ENCODE peak calls at places on chromosome 1, in four cellular contexts. One of them, this sample, is unnamed.

GRCh38 chr1:154445040-154445472 is 39.9 kb downstream of the IL6R start:
- DNase-seq in PC-9: no peak
- DNase-seq in cardiac muscle cell: no peak
- DNase-seq in heart right ventricle: no peak
- DNase-seq in this sample: no peak

GRCh38 chr1:97849350-97850339 is 71.2 kb downstream of the DPYD start:
- DNase-seq in PC-9: peak
- DNase-seq in cardiac muscle cell: peak
- DNase-seq in heart right ventricle: no peak
- DNase-seq in this sample: no peak

GRCh38 chr1:211886551-211886950 is 56.0 kb upstream of the LPGAT1 start:
- DNase-seq in PC-9: no peak
- DNase-seq in cardiac muscle cell: no peak
- DNase-seq in heart right ventricle: no peak
- DNase-seq in this sample: no peak

GRCh38 chr1:154446292-154446691 is 41.1 kb downstream of the IL6R start:
- DNase-seq in PC-9: no peak
- DNase-seq in cardiac muscle cell: peak
- DNase-seq in heart right ventricle: no peak
- DNase-seq in this sample: no peak

GRCh38 chr1:213783898-213784297 is 203.9 kb upstream of the PROX1 start:
- DNase-seq in PC-9: no peak
- DNase-seq in cardiac muscle cell: no peak
- DNase-seq in heart right ventricle: no peak
- DNase-seq in this sample: no peak

GRCh38 chr1:30197959-30198760 is 525.2 kb downstream of the MATN1 start:
- DNase-seq in PC-9: no peak
- DNase-seq in cardiac muscle cell: no peak
- DNase-seq in heart right ventricle: no peak
- DNase-seq in this sample: no peak

GRCh38 chr1:182662121-182662890 is 22.1 kb downstream of the RGS8 start:
- DNase-seq in PC-9: no peak
- DNase-seq in cardiac muscle cell: no peak
- DNase-seq in heart right ventricle: no peak
- DNase-seq in this sample: no peak

GRCh38 chr1:183027791-183028190 is 4.6 kb downstream of the LAMC1 start:
- DNase-seq in PC-9: no peak
- DNase-seq in cardiac muscle cell: no peak
- DNase-seq in heart right ventricle: no peak
- DNase-seq in this sample: no peak

GRCh38 chr1:110337704-110338199 is 1.4 kb upstream of the RBM15 start:
- DNase-seq in PC-9: peak
- DNase-seq in cardiac muscle cell: no peak
- DNase-seq in heart right ventricle: peak
- DNase-seq in this sample: peak

GRCh38 chr1:218209351-218209861 is 75.7 kb upstream of the RRP15 start:
- DNase-seq in PC-9: peak
- DNase-seq in cardiac muscle cell: peak
- DNase-seq in heart right ventricle: no peak
- DNase-seq in this sample: no peak

GRCh38 chr1:203287109-203287893 is 18.0 kb upstream of the BTG2 start:
- DNase-seq in PC-9: no peak
- DNase-seq in cardiac muscle cell: peak
- DNase-seq in heart right ventricle: peak
- DNase-seq in this sample: peak

GRCh38 chr1:184859381-184860105 is 104.9 kb upstream of the EDEM3 start:
- DNase-seq in PC-9: no peak
- DNase-seq in cardiac muscle cell: no peak
- DNase-seq in heart right ventricle: no peak
- DNase-seq in this sample: no peak

GRCh38 chr1:26994772-26995625 is 1.5 kb downstream of the TRNP1 start:
- DNase-seq in PC-9: no peak
- DNase-seq in cardiac muscle cell: no peak
- DNase-seq in heart right ventricle: no peak
- DNase-seq in this sample: no peak

GRCh38 chr1:215226755-215227154 is 144.2 kb downstream of the KCNK2 start:
- DNase-seq in PC-9: no peak
- DNase-seq in cardiac muscle cell: no peak
- DNase-seq in heart right ventricle: no peak
- DNase-seq in this sample: no peak

GRCh38 chr1:164660415-164661174 is 101.6 kb downstream of the PBX1 start:
- DNase-seq in PC-9: no peak
- DNase-seq in cardiac muscle cell: peak
- DNase-seq in heart right ventricle: no peak
- DNase-seq in this sample: no peak

GRCh38 chr1:51969038-51969705 is 21.3 kb downstream of the RAB3B start:
- DNase-seq in PC-9: no peak
- DNase-seq in cardiac muscle cell: peak
- DNase-seq in heart right ventricle: no peak
- DNase-seq in this sample: no peak

GRCh38 chr1:87051965-87052364 is 137.5 kb downstream of the HS2ST1 start:
- DNase-seq in PC-9: no peak
- DNase-seq in cardiac muscle cell: no peak
- DNase-seq in heart right ventricle: no peak
- DNase-seq in this sample: no peak
- TF ChIP-seq CTCF in PC-9: no peak
- TF ChIP-seq CTCF in cardiac muscle cell: no peak
- TF ChIP-seq CTCF in heart right ventricle: no peak
- TF ChIP-seq CTCF in this sample: no peak

DNA sequence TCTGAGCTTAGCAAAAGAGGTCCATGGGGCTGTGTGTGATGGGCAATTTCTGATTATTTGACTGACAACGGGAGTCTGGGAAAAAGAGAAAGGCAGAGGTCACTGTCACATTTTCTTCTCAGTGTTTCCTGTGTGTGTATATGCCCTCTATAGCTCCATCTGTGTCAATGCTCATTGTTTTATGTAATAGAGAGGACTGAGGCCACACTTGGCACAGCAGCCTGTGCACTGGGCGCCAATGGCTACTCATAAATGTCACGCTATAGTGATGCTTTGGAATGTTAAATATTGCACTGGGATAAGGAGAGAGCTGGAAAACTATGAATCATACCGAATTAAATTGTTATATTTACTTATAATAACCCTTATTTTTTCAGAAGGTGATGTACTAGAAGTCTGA is 365.4 kb downstream of the NEGR1 start:
- DNase-seq in PC-9: no peak
- DNase-seq in cardiac muscle cell: no peak
- DNase-seq in heart right ventricle: no peak
- DNase-seq in this sample: no peak
- TF ChIP-seq CTCF in PC-9: no peak
- TF ChIP-seq CTCF in cardiac muscle cell: no peak
- TF ChIP-seq CTCF in heart right ventricle: no peak
- TF ChIP-seq CTCF in this sample: no peak

GRCh38 chr1:83545450-83545849 is 453.5 kb downstream of the TTLL7 start:
- DNase-seq in PC-9: no peak
- DNase-seq in cardiac muscle cell: no peak
- DNase-seq in heart right ventricle: no peak
- DNase-seq in this sample: no peak
- TF ChIP-seq CTCF in PC-9: peak
- TF ChIP-seq CTCF in cardiac muscle cell: no peak
- TF ChIP-seq CTCF in heart right ventricle: no peak
- TF ChIP-seq CTCF in this sample: no peak

GRCh38 chr1:41025979-41026819 is 4.7 kb upstream of the SLFNL1 start:
- DNase-seq in PC-9: no peak
- DNase-seq in cardiac muscle cell: no peak
- DNase-seq in heart right ventricle: no peak
- DNase-seq in this sample: peak

GRCh38 chr1:41024953-41025352 is 3.4 kb upstream of the SLFNL1 start:
- DNase-seq in PC-9: no peak
- DNase-seq in cardiac muscle cell: no peak
- DNase-seq in heart right ventricle: no peak
- DNase-seq in this sample: no peak

GRCh38 chr1:41021526-41022308 is at the start of gene SLFNL1:
- DNase-seq in PC-9: no peak
- DNase-seq in cardiac muscle cell: peak
- DNase-seq in heart right ventricle: peak
- DNase-seq in this sample: no peak

GRCh38 chr1:41022424-41022823 is 899 bp upstream of the SLFNL1 start:
- DNase-seq in PC-9: no peak
- DNase-seq in cardiac muscle cell: no peak
- DNase-seq in heart right ventricle: no peak
- DNase-seq in this sample: no peak

DNA sequence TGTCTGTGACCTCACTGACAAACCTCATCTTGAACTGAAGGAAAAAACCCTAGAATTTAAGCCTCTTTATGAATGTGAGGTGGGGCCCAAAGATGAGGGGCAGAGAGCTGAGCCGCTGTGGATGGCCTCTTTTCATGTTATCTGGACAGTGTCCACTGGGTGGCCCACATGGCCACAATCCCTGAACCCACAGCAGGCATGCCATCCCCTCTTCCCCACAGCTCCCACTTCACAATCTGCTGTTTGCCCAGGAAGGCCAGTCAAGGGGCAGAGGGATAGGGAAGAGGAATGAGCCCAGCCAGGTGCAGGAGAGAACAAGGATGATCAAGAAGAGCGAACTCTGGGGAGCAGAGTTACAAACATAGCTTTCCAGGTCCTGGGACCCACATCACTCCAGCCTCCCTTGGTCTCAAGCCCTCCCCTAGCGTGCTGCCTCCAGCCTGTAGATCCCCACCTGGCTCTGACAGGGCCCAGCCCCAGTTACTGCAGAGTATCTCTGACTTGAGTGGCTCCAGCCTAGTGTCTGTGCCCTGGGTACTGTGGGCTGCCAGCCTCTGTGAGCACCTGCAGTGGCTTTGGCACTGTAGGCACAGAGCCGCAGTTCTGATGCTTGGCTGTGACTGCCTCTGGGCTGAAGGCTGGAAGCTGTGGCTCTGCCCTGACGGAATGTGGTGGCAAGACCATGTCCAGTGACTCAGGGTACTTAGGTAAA is 1.9 kb upstream of the SLFNL1 start:
- DNase-seq in PC-9: no peak
- DNase-seq in cardiac muscle cell: peak
- DNase-seq in heart right ventricle: no peak
- DNase-seq in this sample: no peak
- TF ChIP-seq CTCF in PC-9: peak
- TF ChIP-seq CTCF in cardiac muscle cell: peak
- TF ChIP-seq CTCF in heart right ventricle: no peak
- TF ChIP-seq CTCF in this sample: no peak

GRCh38 chr1:173014145-173014544 is 36.6 kb downstream of the TNFSF18 start:
- DNase-seq in PC-9: no peak
- DNase-seq in cardiac muscle cell: no peak
- DNase-seq in heart right ventricle: no peak
- DNase-seq in this sample: no peak
- TF ChIP-seq CTCF in PC-9: no peak
- TF ChIP-seq CTCF in cardiac muscle cell: no peak
- TF ChIP-seq CTCF in heart right ventricle: no peak
- TF ChIP-seq CTCF in this sample: no peak

GRCh38 chr1:38360807-38361206 is 314.2 kb upstream of the POU3F1 start:
- DNase-seq in PC-9: no peak
- DNase-seq in cardiac muscle cell: no peak
- DNase-seq in heart right ventricle: no peak
- DNase-seq in this sample: no peak
- TF ChIP-seq CTCF in PC-9: no peak
- TF ChIP-seq CTCF in cardiac muscle cell: no peak
- TF ChIP-seq CTCF in heart right ventricle: no peak
- TF ChIP-seq CTCF in this sample: no peak

GRCh38 chr1:16978139-16978538 is 2.3 kb downstream of the MFAP2 start:
- DNase-seq in PC-9: no peak
- DNase-seq in cardiac muscle cell: no peak
- DNase-seq in heart right ventricle: no peak
- DNase-seq in this sample: no peak

GRCh38 chr1:16979475-16980327 is 719 bp downstream of the MFAP2 start:
- DNase-seq in PC-9: no peak
- DNase-seq in cardiac muscle cell: peak
- DNase-seq in heart right ventricle: peak
- DNase-seq in this sample: no peak

GRCh38 chr1:16981269-16981849 is 939 bp upstream of the MFAP2 start:
- DNase-seq in PC-9: no peak
- DNase-seq in cardiac muscle cell: peak
- DNase-seq in heart right ventricle: no peak
- DNase-seq in this sample: no peak

GRCh38 chr1:16978589-16979474 is 1.6 kb downstream of the MFAP2 start:
- DNase-seq in PC-9: no peak
- DNase-seq in cardiac muscle cell: peak
- DNase-seq in heart right ventricle: peak
- DNase-seq in this sample: peak

GRCh38 chr1:16980473-16981268 is at the start of gene MFAP2:
- DNase-seq in PC-9: no peak
- DNase-seq in cardiac muscle cell: peak
- DNase-seq in heart right ventricle: no peak
- DNase-seq in this sample: no peak
- TF ChIP-seq CTCF in PC-9: no peak
- TF ChIP-seq CTCF in cardiac muscle cell: no peak
- TF ChIP-seq CTCF in heart right ventricle: no peak
- TF ChIP-seq CTCF in this sample: no peak

DNA sequence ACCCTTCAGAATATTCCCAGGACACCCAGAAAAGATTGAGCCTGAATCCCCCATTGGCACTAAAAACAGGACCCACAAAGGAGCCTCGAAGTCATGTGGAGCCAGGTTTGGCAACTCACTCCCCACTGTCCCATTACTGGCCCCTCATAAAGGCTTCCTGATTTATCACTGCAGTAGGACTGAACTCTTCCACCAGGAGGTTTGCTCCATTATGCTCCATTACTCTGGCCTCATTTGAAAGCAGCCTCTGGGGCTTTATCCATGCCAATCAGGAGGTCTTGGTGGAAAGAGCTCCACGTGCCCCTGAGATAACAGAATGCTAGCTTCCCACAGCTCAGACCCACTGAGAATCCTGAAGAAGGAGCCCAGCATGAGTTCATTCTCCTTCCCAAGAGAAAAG is 76.4 kb downstream of the HIVEP3 start:
- DNase-seq in PC-9: no peak
- DNase-seq in cardiac muscle cell: no peak
- DNase-seq in heart right ventricle: no peak
- DNase-seq in this sample: no peak
- TF ChIP-seq CTCF in PC-9: no peak
- TF ChIP-seq CTCF in cardiac muscle cell: no peak
- TF ChIP-seq CTCF in heart right ventricle: no peak
- TF ChIP-seq CTCF in this sample: no peak

DNA sequence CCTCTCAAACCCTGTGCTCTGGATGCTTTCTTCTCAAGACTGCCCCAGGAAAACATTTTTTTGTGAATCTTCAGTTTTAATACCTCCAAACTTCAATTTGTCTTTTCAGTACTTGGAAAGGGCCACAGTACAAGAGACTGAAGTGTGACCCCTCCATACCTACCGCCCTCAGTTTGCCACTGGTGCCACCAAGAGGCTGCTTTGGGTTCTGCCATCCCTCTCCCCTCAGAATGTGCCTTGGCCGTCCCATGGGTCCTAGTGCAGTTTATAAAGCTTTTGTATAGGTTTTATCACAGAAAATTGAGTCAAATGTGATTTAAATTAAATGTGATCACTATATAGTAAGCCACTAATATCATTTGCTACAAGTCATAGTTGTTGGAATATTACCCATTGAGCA is 60.8 kb upstream of the PGD start:
- DNase-seq in PC-9: no peak
- DNase-seq in cardiac muscle cell: peak
- DNase-seq in heart right ventricle: peak
- DNase-seq in this sample: no peak
- TF ChIP-seq CTCF in PC-9: peak
- TF ChIP-seq CTCF in cardiac muscle cell: peak
- TF ChIP-seq CTCF in heart right ventricle: peak
- TF ChIP-seq CTCF in this sample: no peak

GRCh38 chr1:47930215-47930885 is 66.8 kb downstream of the TRABD2B start:
- DNase-seq in PC-9: no peak
- DNase-seq in cardiac muscle cell: no peak
- DNase-seq in heart right ventricle: no peak
- DNase-seq in this sample: no peak
- TF ChIP-seq CTCF in PC-9: no peak
- TF ChIP-seq CTCF in cardiac muscle cell: no peak
- TF ChIP-seq CTCF in heart right ventricle: no peak
- TF ChIP-seq CTCF in this sample: no peak

This sample was measured in lower leg skin.